ENCODE peak calls at places on chromosomes 13 and 19, in eight cellular contexts. B, F, E, W, K, I, C and V are unnamed samples.

GRCh38 chr19:11587302-11587972 is 9.8 kb upstream of the ZNF627 start:
- DNase-seq in B (no peak), F (peak; percentile 42), E (peak; percentile 62), W (peak; percentile 41), K (peak; percentile 84), I (peak; percentile 90), C (peak; percentile 69), V (peak; percentile 61)

GRCh38 chr19:13848811-13849241 is 28.1 kb upstream of the NANOS3 start:
- DNase-seq in B (no peak), F (no peak), E (no peak), W (no peak), K (peak; percentile 5), I (no peak), C (no peak), V (no peak)

GRCh38 chr19:50719566-50719965 is at the start of gene SHANK1:
- DNase-seq in B (no peak), F (no peak), E (peak; percentile 18), W (no peak), K (no peak), I (no peak), C (peak; percentile 23), V (no peak)

GRCh38 chr19:46861691-46862503 is 1.1 kb downstream of the ARHGAP35 start:
- DNase-seq in B (no peak), F (no peak), E (no peak), W (no peak), K (no peak), I (peak; percentile 48), C (no peak), V (no peak)

GRCh38 chr19:53394522-53394973 is 401 bp upstream of the ZNF765 start:
- DNase-seq in B (no peak), F (no peak), E (peak; percentile 58), W (peak; percentile 13), K (peak; percentile 52), I (no peak), C (peak; percentile 48), V (peak; percentile 66)

GRCh38 chr13:29934531-29935308 is 84.3 kb upstream of the UBL3 start:
- DNase-seq in B (no peak), F (no peak), E (no peak), W (no peak), K (no peak), I (no peak), C (no peak), V (no peak)

GRCh38 chr13:37870895-37871550 is 1.5 kb upstream of the TRPC4 start:
- DNase-seq in B (no peak), F (no peak), E (peak; percentile 72), W (no peak), K (peak; percentile 14), I (peak; percentile 37), C (no peak), V (no peak)

GRCh38 chr13:72960541-72960940 is 98.3 kb upstream of the KLF5 start:
- DNase-seq in B (no peak), F (no peak), E (no peak), W (no peak), K (no peak), I (peak; percentile 64), C (no peak), V (no peak)

GRCh38 chr19:31905980-31906948 is 439.1 kb upstream of the ZNF507 start:
- DNase-seq in B (no peak), F (no peak), E (peak; percentile 21), W (no peak), K (no peak), I (no peak), C (peak; percentile 52), V (no peak)

GRCh38 chr13:73741111-73741510 is 393.1 kb downstream of the KLF12 start:
- DNase-seq in B (no peak), F (no peak), E (peak; percentile 8), W (no peak), K (no peak), I (no peak), C (no peak), V (no peak)

GRCh38 chr13:28534210-28534609 is 39.3 kb upstream of the FLT1 start:
- DNase-seq in B (no peak), F (no peak), E (no peak), W (no peak), K (no peak), I (no peak), C (no peak), V (no peak)

GRCh38 chr13:80029170-80029569 is 311.8 kb downstream of the SPRY2 start:
- DNase-seq in B (no peak), F (no peak), E (no peak), W (no peak), K (no peak), I (no peak), C (no peak), V (no peak)

GRCh38 chr19:30374791-30375650 is 2.8 kb downstream of the ZNF536 start:
- DNase-seq in B (no peak), F (no peak), E (no peak), W (no peak), K (peak; percentile 47), I (peak; percentile 81), C (no peak), V (no peak)

GRCh38 chr13:114142137-114142550 is 9.7 kb upstream of the RASA3 start:
- DNase-seq in B (no peak), F (no peak), E (no peak), W (no peak), K (no peak), I (no peak), C (no peak), V (no peak)

GRCh38 chr19:42315024-42315423 is 1.9 kb downstream of the TMEM145 start:
- DNase-seq in B (no peak), F (no peak), E (no peak), W (no peak), K (no peak), I (no peak), C (no peak), V (no peak)

GRCh38 chr19:53908106-53908932 is 759 bp upstream of the CACNG7 start:
- DNase-seq in B (peak; percentile 13), F (peak; percentile 6), E (peak; percentile 24), W (no peak), K (peak; percentile 81), I (peak; percentile 90), C (peak; percentile 13), V (no peak)

GRCh38 chr19:48928164-48929005 is 5.1 kb upstream of the DHDH start:
- DNase-seq in B (no peak), F (no peak), E (no peak), W (no peak), K (no peak), I (no peak), C (no peak), V (no peak)

GRCh38 chr13:44354884-44355283 is 18.7 kb upstream of the SERP2 start:
- DNase-seq in B (no peak), F (no peak), E (no peak), W (no peak), K (no peak), I (no peak), C (no peak), V (no peak)

GRCh38 chr19:9939301-9939913 is 3.1 kb upstream of the OLFM2 start:
- DNase-seq in B (no peak), F (no peak), E (peak; percentile 34), W (no peak), K (peak; percentile 50), I (no peak), C (no peak), V (no peak)

GRCh38 chr19:23972161-23972560 is 57.5 kb downstream of the ZNF726 start:
- DNase-seq in B (no peak), F (no peak), E (no peak), W (no peak), K (peak; percentile 8), I (peak; percentile 6), C (no peak), V (no peak)

GRCh38 chr13:30107126-30107525 is 200.2 kb downstream of the KATNAL1 start:
- DNase-seq in B (no peak), F (no peak), E (no peak), W (no peak), K (no peak), I (no peak), C (no peak), V (no peak)

GRCh38 chr13:31051999-31052398 is 109.7 kb downstream of the HSPH1 start:
- DNase-seq in B (no peak), F (no peak), E (no peak), W (no peak), K (no peak), I (no peak), C (no peak), V (no peak)

GRCh38 chr13:23599083-23599925 is 29.1 kb downstream of the TNFRSF19 start:
- DNase-seq in B (no peak), F (no peak), E (no peak), W (no peak), K (no peak), I (no peak), C (no peak), V (no peak)

GRCh38 chr13:63024458-63024857 is 1608.8 kb upstream of the PCDH20 start:
- DNase-seq in B (no peak), F (no peak), E (no peak), W (no peak), K (no peak), I (no peak), C (no peak), V (no peak)

GRCh38 chr19:1027953-1028902 is 1.8 kb downstream of the CNN2 start:
- DNase-seq in B (peak; percentile 70), F (no peak), E (peak; percentile 98), W (no peak), K (peak; percentile 95), I (peak; percentile 77), C (peak; percentile 90), V (peak; percentile 89)

GRCh38 chr19:49434907-49435577 is 6.3 kb downstream of the SLC17A7 start:
- DNase-seq in B (no peak), F (no peak), E (no peak), W (no peak), K (no peak), I (no peak), C (no peak), V (no peak)

GRCh38 chr13:103656329-103656728 is 590.1 kb upstream of the SLC10A2 start:
- DNase-seq in B (no peak), F (no peak), E (no peak), W (no peak), K (no peak), I (peak; percentile 39), C (no peak), V (no peak)

GRCh38 chr13:74288361-74288911 is 154.2 kb upstream of the KLF12 start:
- DNase-seq in B (no peak), F (no peak), E (no peak), W (peak; percentile 16), K (peak; percentile 4), I (peak; percentile 75), C (no peak), V (no peak)

GRCh38 chr19:38543807-38544568 is 73.8 kb downstream of the MAP4K1 start:
- DNase-seq in B (peak; percentile 62), F (no peak), E (peak; percentile 76), W (peak; percentile 69), K (peak; percentile 92), I (peak; percentile 21), C (peak; percentile 46), V (peak; percentile 60)

GRCh38 chr19:5181331-5181730 is 159.3 kb downstream of the PTPRS start:
- DNase-seq in B (no peak), F (no peak), E (no peak), W (no peak), K (no peak), I (no peak), C (no peak), V (no peak)

GRCh38 chr19:18270304-18270703 is 3.9 kb downstream of the IQCN start:
- DNase-seq in B (no peak), F (no peak), E (no peak), W (no peak), K (no peak), I (no peak), C (no peak), V (no peak)

GRCh38 chr19:49555600-49556411 is 24.6 kb downstream of the NOSIP start:
- DNase-seq in B (no peak), F (no peak), E (peak; percentile 45), W (peak; percentile 39), K (peak; percentile 75), I (no peak), C (peak; percentile 62), V (no peak)

GRCh38 chr13:44719857-44720671 is 143.9 kb upstream of the TSC22D1 start:
- DNase-seq in B (peak; percentile 68), F (no peak), E (peak; percentile 99), W (peak; percentile 18), K (peak; percentile 29), I (no peak), C (no peak), V (no peak)

GRCh38 chr19:51114087-51114714 is 6.0 kb upstream of the CTU1 start:
- DNase-seq in B (no peak), F (no peak), E (no peak), W (no peak), K (no peak), I (no peak), C (no peak), V (no peak)